ENCODE peak calls at places on chromosome 13, in five cellular contexts. F is A172; S is cardiac muscle cell; E is stimulated activated CD4-positive, alpha-beta T cell treated with anti-CD3 and anti-CD28 coated beads, Interleukin-4, amount 100 ng/mL, for 4 hours; D is HuH-7.5. P is an unnamed sample.

GRCh38 chr13:75689686-75690085 is 53.6 kb downstream of the LMO7 start:
- DNase-seq in D (no peak), E (no peak), F (no peak), S (no peak), P (no peak)

GRCh38 chr13:92463134-92463533 is 763.5 kb upstream of the GPC6 start:
- DNase-seq in E (no peak), D (no peak), F (no peak), S (no peak), P (no peak)

GRCh38 chr13:102620512-102620911 is 23.7 kb downstream of the TPP2 start:
- DNase-seq in D (no peak), S (no peak), E (no peak), F (no peak), P (no peak)

GRCh38 chr13:79593611-79594275 is 112.8 kb downstream of the NDFIP2 start:
- DNase-seq in E (no peak), S (no peak), D (no peak), F (peak), P (no peak)

GRCh38 chr13:33236021-33236420 is 49.5 kb downstream of the STARD13 start:
- DNase-seq in F (peak), E (no peak), D (no peak), S (no peak), P (peak)

GRCh38 chr13:113991191-113991669 is 17.4 kb upstream of the C13orf46 start:
- DNase-seq in F (no peak), E (no peak), S (peak), D (no peak), P (no peak)

GRCh38 chr13:112638157-112638750 is 50.3 kb upstream of the TUBGCP3 start:
- DNase-seq in E (no peak), F (no peak), S (no peak), D (no peak), P (no peak)

GRCh38 chr13:46386426-46386995 is 541 bp downstream of the RUBCNL start:
- DNase-seq in E (no peak), F (no peak), S (peak), D (no peak), P (no peak)

GRCh38 chr13:89199138-89199537 is 1528.0 kb downstream of the SLITRK5 start:
- DNase-seq in F (no peak), S (no peak), D (no peak), E (no peak), P (no peak)

GRCh38 chr13:113428871-113429607 is 24.2 kb downstream of the ADPRHL1 start:
- DNase-seq in F (no peak), D (no peak), E (no peak), S (no peak), P (no peak)

GRCh38 chr13:41648314-41648935 is 191.1 kb downstream of the RGCC start:
- DNase-seq in E (no peak), S (no peak), D (no peak), F (peak), P (peak)

GRCh38 chr13:72141845-72142470 is 275.0 kb upstream of the DACH1 start:
- DNase-seq in E (no peak), S (no peak), F (no peak), D (no peak), P (no peak)

GRCh38 chr13:48415516-48415915 is 2.6 kb upstream of the LPAR6 start:
- DNase-seq in D (no peak), E (no peak), F (no peak), S (no peak), P (no peak)

P was measured in pulmonary artery endothelial cell.